ENCODE peak calls at places on chromosome 13, in seven cellular contexts. One of them, this sample, is unnamed.

GRCh38 chr13:44155422-44156293 is 218.0 kb upstream of the SERP2 start:
- DNase-seq in posterior cingulate gyrus: peak
- DNase-seq in HS-5: no peak
- DNase-seq in A172: no peak
- DNase-seq in Right ventricle myocardium superior: peak
- DNase-seq in MCF 10A: no peak
- DNase-seq in NCI-H446 treated with DMSO at 0.1 percent for 48 hours: peak
- DNase-seq in this sample: peak

GRCh38 chr13:19962894-19963293 is 4.4 kb downstream of the ZMYM2 start:
- DNase-seq in posterior cingulate gyrus: no peak
- DNase-seq in HS-5: no peak
- DNase-seq in A172: no peak
- DNase-seq in Right ventricle myocardium superior: no peak
- DNase-seq in MCF 10A: no peak
- DNase-seq in NCI-H446 treated with DMSO at 0.1 percent for 48 hours: no peak
- DNase-seq in this sample: no peak

GRCh38 chr13:49354719-49355118 is 89.1 kb downstream of the CAB39L start:
- DNase-seq in posterior cingulate gyrus: no peak
- DNase-seq in HS-5: no peak
- DNase-seq in A172: no peak
- DNase-seq in Right ventricle myocardium superior: no peak
- DNase-seq in MCF 10A: no peak
- DNase-seq in NCI-H446 treated with DMSO at 0.1 percent for 48 hours: no peak
- DNase-seq in this sample: no peak

GRCh38 chr13:53206455-53206854 is 177.8 kb downstream of the OLFM4 start:
- DNase-seq in posterior cingulate gyrus: no peak
- DNase-seq in HS-5: no peak
- DNase-seq in A172: no peak
- DNase-seq in Right ventricle myocardium superior: no peak
- DNase-seq in MCF 10A: peak
- DNase-seq in NCI-H446 treated with DMSO at 0.1 percent for 48 hours: no peak
- DNase-seq in this sample: no peak

GRCh38 chr13:105412171-105412570 is 1123.3 kb downstream of the EFNB2 start:
- DNase-seq in posterior cingulate gyrus: no peak
- DNase-seq in HS-5: no peak
- DNase-seq in A172: no peak
- DNase-seq in Right ventricle myocardium superior: no peak
- DNase-seq in MCF 10A: no peak
- DNase-seq in NCI-H446 treated with DMSO at 0.1 percent for 48 hours: no peak
- DNase-seq in this sample: no peak

GRCh38 chr13:51913421-51914136 is 51.8 kb downstream of the CCDC70 start:
- DNase-seq in posterior cingulate gyrus: peak
- DNase-seq in HS-5: no peak
- DNase-seq in A172: no peak
- DNase-seq in Right ventricle myocardium superior: no peak
- DNase-seq in MCF 10A: no peak
- DNase-seq in NCI-H446 treated with DMSO at 0.1 percent for 48 hours: no peak
- DNase-seq in this sample: no peak

GRCh38 chr13:27004866-27005265 is 166.7 kb downstream of the USP12 start:
- DNase-seq in posterior cingulate gyrus: no peak
- DNase-seq in HS-5: no peak
- DNase-seq in A172: no peak
- DNase-seq in Right ventricle myocardium superior: no peak
- DNase-seq in MCF 10A: no peak
- DNase-seq in NCI-H446 treated with DMSO at 0.1 percent for 48 hours: no peak
- DNase-seq in this sample: no peak

GRCh38 chr13:106630162-106630561 is 62.2 kb upstream of the ARGLU1 start:
- DNase-seq in posterior cingulate gyrus: no peak
- DNase-seq in HS-5: no peak
- DNase-seq in A172: no peak
- DNase-seq in Right ventricle myocardium superior: no peak
- DNase-seq in MCF 10A: no peak
- DNase-seq in NCI-H446 treated with DMSO at 0.1 percent for 48 hours: no peak
- DNase-seq in this sample: no peak

GRCh38 chr13:111658150-111659100 is 338.0 kb downstream of the TEX29 start:
- DNase-seq in posterior cingulate gyrus: peak
- DNase-seq in HS-5: no peak
- DNase-seq in A172: no peak
- DNase-seq in Right ventricle myocardium superior: no peak
- DNase-seq in MCF 10A: no peak
- DNase-seq in NCI-H446 treated with DMSO at 0.1 percent for 48 hours: no peak
- DNase-seq in this sample: peak

GRCh38 chr13:110964229-110965037 is 49.6 kb upstream of the ANKRD10 start:
- DNase-seq in posterior cingulate gyrus: no peak
- DNase-seq in HS-5: no peak
- DNase-seq in A172: peak
- DNase-seq in Right ventricle myocardium superior: no peak
- DNase-seq in MCF 10A: no peak
- DNase-seq in NCI-H446 treated with DMSO at 0.1 percent for 48 hours: no peak
- DNase-seq in this sample: no peak

GRCh38 chr13:58946274-58946673 is 1217.5 kb downstream of the DIAPH3 start:
- DNase-seq in posterior cingulate gyrus: no peak
- DNase-seq in HS-5: no peak
- DNase-seq in A172: no peak
- DNase-seq in Right ventricle myocardium superior: no peak
- DNase-seq in MCF 10A: no peak
- DNase-seq in NCI-H446 treated with DMSO at 0.1 percent for 48 hours: no peak
- DNase-seq in this sample: no peak

GRCh38 chr13:61286148-61286745 is 129.4 kb downstream of the PCDH20 start:
- DNase-seq in posterior cingulate gyrus: peak
- DNase-seq in HS-5: no peak
- DNase-seq in A172: no peak
- DNase-seq in Right ventricle myocardium superior: no peak
- DNase-seq in MCF 10A: peak
- DNase-seq in NCI-H446 treated with DMSO at 0.1 percent for 48 hours: no peak
- DNase-seq in this sample: no peak

GRCh38 chr13:25214371-25215252 is 42.5 kb upstream of the AMER2 start:
- DNase-seq in posterior cingulate gyrus: no peak
- DNase-seq in HS-5: no peak
- DNase-seq in A172: peak
- DNase-seq in Right ventricle myocardium superior: no peak
- DNase-seq in MCF 10A: peak
- DNase-seq in NCI-H446 treated with DMSO at 0.1 percent for 48 hours: no peak
- DNase-seq in this sample: no peak

GRCh38 chr13:36712785-36713184 is 39.0 kb downstream of the SERTM1 start:
- DNase-seq in posterior cingulate gyrus: no peak
- DNase-seq in HS-5: no peak
- DNase-seq in A172: no peak
- DNase-seq in Right ventricle myocardium superior: no peak
- DNase-seq in MCF 10A: no peak
- DNase-seq in NCI-H446 treated with DMSO at 0.1 percent for 48 hours: no peak
- DNase-seq in this sample: no peak

GRCh38 chr13:37075164-37075563 is 15.7 kb upstream of the SUPT20H start:
- DNase-seq in posterior cingulate gyrus: no peak
- DNase-seq in HS-5: no peak
- DNase-seq in A172: no peak
- DNase-seq in Right ventricle myocardium superior: no peak
- DNase-seq in MCF 10A: no peak
- DNase-seq in NCI-H446 treated with DMSO at 0.1 percent for 48 hours: no peak
- DNase-seq in this sample: no peak

GRCh38 chr13:90258129-90258528 is 1089.4 kb upstream of the MIR17HG start:
- DNase-seq in posterior cingulate gyrus: no peak
- DNase-seq in HS-5: no peak
- DNase-seq in A172: no peak
- DNase-seq in Right ventricle myocardium superior: no peak
- DNase-seq in MCF 10A: no peak
- DNase-seq in NCI-H446 treated with DMSO at 0.1 percent for 48 hours: no peak
- DNase-seq in this sample: no peak

GRCh38 chr13:102571075-102571474 is 25.7 kb upstream of the TPP2 start:
- DNase-seq in posterior cingulate gyrus: no peak
- DNase-seq in HS-5: no peak
- DNase-seq in A172: no peak
- DNase-seq in Right ventricle myocardium superior: no peak
- DNase-seq in MCF 10A: peak
- DNase-seq in NCI-H446 treated with DMSO at 0.1 percent for 48 hours: no peak
- DNase-seq in this sample: no peak